ENCODE peak calls at places on chromosomes 13 and 19, in five cellular contexts. F, S, R, D and O are unnamed samples.

GRCh38 chr13:41520699-41521630 is 63.6 kb downstream of the RGCC start:
- DNase-seq in S (no peak), F (no peak), D (no peak), R (no peak), O (no peak)

GRCh38 chr19:30079200-30079599 is 137.2 kb downstream of the URI1 start:
- DNase-seq in F (no peak), D (no peak), R (no peak), S (no peak), O (no peak)

GRCh38 chr19:5086725-5087439 is 118.0 kb downstream of the KDM4B start:
- DNase-seq in F (peak), D (no peak), S (no peak), R (no peak), O (peak)

GRCh38 chr13:31067416-31068118 is 94.1 kb downstream of the HSPH1 start:
- DNase-seq in R (no peak), F (no peak), D (no peak), S (no peak), O (no peak)

GRCh38 chr13:48580185-48580803 is 47.4 kb upstream of the RCBTB2 start:
- DNase-seq in D (peak), S (no peak), F (peak), R (peak), O (peak)

GRCh38 chr13:35549481-35549880 is 73.0 kb upstream of the MAB21L1 start:
- DNase-seq in R (peak), F (no peak), D (no peak), S (peak), O (no peak)

GRCh38 chr13:22926176-22927007 is 254.4 kb upstream of the SGCG start:
- DNase-seq in D (peak), R (no peak), F (peak), S (no peak), O (peak)

GRCh38 chr13:103349664-103350063 is 283.4 kb upstream of the SLC10A2 start:
- DNase-seq in F (no peak), S (no peak), D (no peak), R (no peak), O (no peak)

GRCh38 chr13:102830646-102831045 is 15.2 kb upstream of the ERCC5 start:
- DNase-seq in D (no peak), F (no peak), S (no peak), R (peak), O (no peak)

DNA sequence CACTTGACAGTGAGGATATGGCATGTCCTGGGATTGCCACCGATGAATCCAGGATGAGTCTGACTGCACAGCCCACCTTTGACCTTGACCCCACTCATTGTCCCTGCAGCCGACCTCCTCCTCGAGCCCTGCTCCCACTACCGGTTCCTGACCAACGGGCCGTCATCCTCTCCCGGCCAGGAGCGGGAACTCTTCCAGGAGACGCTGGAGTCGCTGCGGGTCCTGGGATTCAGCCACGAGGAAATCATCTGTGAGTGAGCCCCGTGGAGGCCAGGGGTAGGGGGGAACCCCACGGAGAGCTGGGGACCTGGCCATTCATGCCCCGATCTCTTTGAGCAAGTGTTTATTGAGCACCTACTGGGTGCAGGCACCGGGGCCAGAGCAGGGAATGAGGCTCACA is 28.4 kb downstream of the MYH14 start:
- DNase-seq in S (no peak), D (no peak), F (no peak), R (no peak), O (no peak)
- TF ChIP-seq CREB1 in S (no peak), D (no peak), F (no peak), R (no peak), O (no peak)

GRCh38 chr13:107534548-107534947 is 680.8 kb downstream of the LIG4 start:
- DNase-seq in F (no peak), R (no peak), S (no peak), D (no peak), O (no peak)
- TF ChIP-seq SP1 in F (no peak), R (no peak), S (no peak), D (no peak), O (no peak)

DNA sequence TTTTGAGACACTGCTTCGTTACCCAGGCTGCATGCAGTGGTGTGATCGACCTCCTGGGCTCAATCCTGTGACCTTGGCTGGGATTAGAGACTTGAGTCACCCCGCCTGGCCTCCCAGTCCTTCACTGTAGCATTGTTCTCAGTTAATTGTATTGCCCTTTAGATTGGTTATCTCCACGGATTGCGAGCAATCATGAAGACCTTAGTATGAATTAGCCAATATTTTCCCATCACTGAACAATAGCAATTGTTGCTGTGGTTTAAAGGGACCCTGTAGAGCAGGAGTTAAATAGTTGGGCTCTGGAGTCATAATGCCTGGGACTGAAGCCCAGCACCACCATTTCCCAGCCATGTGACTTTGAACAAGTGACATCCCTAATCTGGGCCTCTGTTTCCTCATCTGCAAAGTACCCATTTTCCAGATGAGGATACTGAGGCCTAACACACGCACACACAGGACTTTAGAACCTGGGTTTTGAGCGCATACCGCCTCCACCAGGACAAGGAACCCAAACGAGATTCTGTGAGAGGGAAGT is 8.4 kb downstream of the PPP1R14A start:
- DNase-seq in S (no peak), R (peak), D (no peak), F (no peak), O (no peak)
- TF ChIP-seq CREB1 in S (no peak), R (no peak), D (no peak), F (no peak), O (no peak)

GRCh38 chr19:49224856-49225255 is 67.3 kb downstream of the TRPM4 start:
- DNase-seq in R (peak), S (no peak), D (peak), F (peak), O (peak)
- TF ChIP-seq SP1 in R (no peak), S (no peak), D (no peak), F (no peak), O (no peak)

DNA sequence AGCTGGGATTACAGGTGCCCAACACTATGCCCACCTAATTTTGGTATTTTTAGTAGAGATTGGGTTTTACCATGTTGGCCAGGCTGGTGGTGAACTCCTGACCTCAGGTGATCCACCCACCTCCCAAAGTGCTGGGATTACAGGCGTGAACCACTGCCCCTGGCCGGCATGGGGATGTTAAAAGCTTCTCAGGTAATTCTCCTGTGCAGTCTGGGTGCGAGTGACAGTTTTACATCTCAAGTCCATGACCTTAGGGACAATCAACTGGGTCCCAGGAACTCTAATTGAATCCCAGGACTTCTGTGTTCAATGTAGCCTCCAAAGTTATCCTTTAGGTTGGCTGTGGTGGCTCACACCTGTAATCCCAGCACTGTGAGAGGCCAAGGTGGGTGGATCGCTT is 100.1 kb upstream of the TSHZ3 start:
- DNase-seq in D (no peak), F (no peak), R (no peak), S (no peak), O (no peak)
- TF ChIP-seq CREB1 in D (no peak), F (no peak), R (no peak), S (no peak), O (no peak)

GRCh38 chr19:4065430-4066175 is 1.1 kb downstream of the ZBTB7A start:
- DNase-seq in D (peak), S (peak), R (peak), F (peak), O (peak)

GRCh38 chr19:4067396-4068057 is 828 bp upstream of the ZBTB7A start:
- DNase-seq in F (no peak), D (peak), R (no peak), S (no peak), O (no peak)

GRCh38 chr19:4066682-4067395 is at the start of gene ZBTB7A:
- DNase-seq in S (no peak), F (no peak), D (no peak), R (peak), O (peak)

GRCh38 chr19:4064551-4065260 is 2.0 kb downstream of the ZBTB7A start:
- DNase-seq in D (peak), F (no peak), R (no peak), S (no peak), O (no peak)

GRCh38 chr19:4066176-4066606 is 508 bp downstream of the ZBTB7A start:
- DNase-seq in S (no peak), R (no peak), F (peak), D (no peak), O (no peak)
- TF ChIP-seq SP1 in S (no peak), R (no peak), F (no peak), D (no peak), O (no peak)